ENCODE peak calls at places on chromosomes 2 and 18, in nine cellular contexts. J is heart left ventricle, Y is HL-60, C is fibroblast of mammary gland, V is colonic mucosa, F is LNCaP clone FGC, L is PC-9, K is adrenal gland, M is HCT116. G is an unnamed sample.

GRCh38 chr2:51782874-51783765 is 751.2 kb upstream of the NRXN1 start:
- DNase-seq in J (peak; percentile 34), Y (no peak), C (peak; percentile 63), V (no peak), F (no peak), L (peak; percentile 7), K (no peak), M (peak; percentile 29), G (no peak)

GRCh38 chr18:77108001-77108692 is 24.4 kb downstream of the MBP start:
- DNase-seq in J (peak; percentile 66), Y (peak; percentile 45), C (peak; percentile 91), V (peak; percentile 59), F (no peak), L (no peak), K (peak; percentile 61), M (no peak), G (no peak)

GRCh38 chr2:190069936-190070696 is 7.6 kb upstream of the MSTN start:
- DNase-seq in J (peak; percentile 20), Y (peak; percentile 20), C (peak; percentile 78), V (peak; percentile 33), F (peak; percentile 52), L (peak; percentile 6), K (peak; percentile 63), M (peak; percentile 71), G (no peak)

GRCh38 chr2:44351088-44351487 is 10.2 kb downstream of the PREPL start:
- DNase-seq in J (no peak), Y (no peak), C (peak; percentile 65), V (no peak), F (no peak), L (no peak), K (no peak), M (no peak), G (no peak)

GRCh38 chr2:160876029-160876428 is 284.2 kb upstream of the TANK start:
- DNase-seq in J (no peak), Y (no peak), C (no peak), V (no peak), F (no peak), L (no peak), K (no peak), M (no peak), G (no peak)

GRCh38 chr18:29157905-29158304 is 981.0 kb upstream of the CDH2 start:
- DNase-seq in J (no peak), Y (no peak), C (no peak), V (no peak), F (no peak), L (no peak), K (no peak), M (no peak), G (no peak)

GRCh38 chr18:11840493-11840892 is 10.7 kb upstream of the CHMP1B start:
- DNase-seq in J (no peak), Y (no peak), C (no peak), V (no peak), F (no peak), L (no peak), K (no peak), M (no peak), G (no peak)

GRCh38 chr2:42147641-42148274 is 21.4 kb upstream of the EML4 start:
- DNase-seq in J (no peak), Y (no peak), C (peak; percentile 31), V (no peak), F (peak; percentile 22), L (no peak), K (no peak), M (no peak), G (no peak)

GRCh38 chr2:228987441-228988155 is 283.5 kb downstream of the PID1 start:
- DNase-seq in J (no peak), Y (no peak), C (no peak), V (no peak), F (no peak), L (no peak), K (peak; percentile 36), M (no peak), G (no peak)

GRCh38 chr2:229431331-229431954 is 160.4 kb upstream of the PID1 start:
- DNase-seq in J (no peak), Y (no peak), C (peak; percentile 82), V (no peak), F (peak; percentile 19), L (no peak), K (no peak), M (peak; percentile 57), G (no peak)

GRCh38 chr2:109356251-109357035 is 227.4 kb downstream of the SH3RF3 start:
- DNase-seq in J (no peak), Y (no peak), C (no peak), V (no peak), F (no peak), L (no peak), K (no peak), M (no peak), G (no peak)

GRCh38 chr2:51222106-51222505 is 190.2 kb upstream of the NRXN1 start:
- DNase-seq in J (no peak), Y (no peak), C (no peak), V (no peak), F (no peak), L (no peak), K (no peak), M (no peak), G (no peak)

GRCh38 chr2:238239872-238240760 is at the start of gene HES6:
- DNase-seq in J (peak; percentile 90), Y (peak; percentile 84), C (peak; percentile 64), V (peak; percentile 90), F (no peak), L (peak; percentile 94), K (peak; percentile 94), M (peak; percentile 65), G (peak; percentile 82)

GRCh38 chr2:56185101-56185581 is 1.4 kb downstream of the CCDC85A start:
- DNase-seq in J (peak; percentile 50), Y (no peak), C (no peak), V (peak; percentile 37), F (no peak), L (peak; percentile 5), K (peak; percentile 41), M (no peak), G (no peak)

GRCh38 chr2:229169751-229170150 is 101.3 kb downstream of the PID1 start:
- DNase-seq in J (no peak), Y (no peak), C (peak; percentile 8), V (no peak), F (no peak), L (no peak), K (peak; percentile 57), M (no peak), G (no peak)

GRCh38 chr18:57437782-57438668 is 2.9 kb downstream of the ONECUT2 start:
- DNase-seq in J (peak; percentile 45), Y (peak; percentile 81), C (peak; percentile 66), V (peak; percentile 55), F (peak; percentile 44), L (peak; percentile 60), K (peak; percentile 60), M (peak; percentile 40), G (peak; percentile 100)

GRCh38 chr2:72917138-72917874 is at the start of gene EMX1:
- DNase-seq in J (no peak), Y (peak; percentile 19), C (no peak), V (peak; percentile 84), F (no peak), L (peak; percentile 74), K (peak; percentile 41), M (peak; percentile 60), G (no peak)

GRCh38 chr2:160700006-160700405 is 206.4 kb upstream of the RBMS1 start:
- DNase-seq in J (no peak), Y (no peak), C (no peak), V (no peak), F (no peak), L (no peak), K (no peak), M (no peak), G (no peak)

GRCh38 chr2:147294825-147295392 is 549.9 kb upstream of the ACVR2A start:
- DNase-seq in J (no peak), Y (no peak), C (no peak), V (no peak), F (no peak), L (no peak), K (no peak), M (no peak), G (no peak)
- TF ChIP-seq CTCF in J (no peak), Y (no peak), C (no peak), V (no peak), F (no peak), L (no peak), K (no peak), M (no peak), G (no peak)

GRCh38 chr2:9416962-9417316 is 6.4 kb downstream of the ITGB1BP1 start:
- DNase-seq in J (no peak), Y (no peak), C (no peak), V (no peak), F (no peak), L (no peak), K (no peak), M (no peak), G (no peak)
- TF ChIP-seq CTCF in J (no peak), Y (no peak), C (no peak), V (no peak), F (no peak), L (no peak), K (no peak), M (no peak), G (no peak)

DNA sequence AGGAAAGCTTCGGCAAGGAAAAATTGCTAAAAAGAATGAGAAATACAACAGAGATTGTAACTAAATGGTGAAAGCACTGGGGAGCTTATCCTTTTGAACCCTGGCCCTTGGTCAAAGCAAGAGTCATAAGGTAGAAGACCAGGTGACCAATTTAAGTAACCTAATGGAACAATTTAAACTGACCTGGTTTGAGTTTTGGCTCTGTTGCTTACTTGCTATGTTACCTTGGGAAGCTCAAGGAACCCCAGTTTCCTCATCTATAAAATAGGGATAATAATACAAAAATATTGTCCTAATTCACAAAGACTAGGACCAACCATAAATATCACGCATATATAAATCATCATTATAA is 48.6 kb downstream of the NHEJ1 start:
- DNase-seq in J (no peak), Y (no peak), C (no peak), V (no peak), F (no peak), L (no peak), K (no peak), M (no peak), G (no peak)
- TF ChIP-seq CTCF in J (no peak), Y (no peak), C (no peak), V (no peak), F (no peak), L (no peak), K (no peak), M (no peak), G (no peak)

GRCh38 chr2:167509585-167509984 is 621.3 kb downstream of the XIRP2 start:
- DNase-seq in J (no peak), Y (no peak), C (peak; percentile 93), V (no peak), F (peak; percentile 80), L (peak; percentile 0), K (no peak), M (no peak), G (no peak)

GRCh38 chr2:167506395-167506794 is 618.1 kb downstream of the XIRP2 start:
- DNase-seq in J (no peak), Y (no peak), C (peak; percentile 19), V (no peak), F (no peak), L (no peak), K (no peak), M (no peak), G (no peak)

GRCh38 chr2:167504695-167505094 is 616.4 kb downstream of the XIRP2 start:
- DNase-seq in J (no peak), Y (no peak), C (no peak), V (no peak), F (no peak), L (no peak), K (no peak), M (no peak), G (no peak)

GRCh38 chr2:167508709-167509108 is 620.4 kb downstream of the XIRP2 start:
- DNase-seq in J (no peak), Y (no peak), C (peak; percentile 8), V (no peak), F (no peak), L (no peak), K (no peak), M (no peak), G (no peak)

GRCh38 chr2:167510071-167510759 is 621.9 kb downstream of the XIRP2 start:
- DNase-seq in J (no peak), Y (no peak), C (peak; percentile 45), V (no peak), F (no peak), L (no peak), K (no peak), M (no peak), G (no peak)
- TF ChIP-seq CTCF in J (no peak), Y (no peak), C (no peak), V (no peak), F (no peak), L (no peak), K (no peak), M (no peak), G (no peak)

G was measured in D721Med.